ENCODE peak calls at places on chromosomes 6 and 20, in four cellular contexts. One of them, this sample, is unnamed. For H3K9me3, the result is how much of the 10 kb centered on the place peaks cover.

GRCh38 chr6:119196732-119197131 is 118.3 kb upstream of the FAM184A start:
- DNase-seq in HepG2: no peak
- DNase-seq in adrenal gland: no peak
- DNase-seq in fibroblast of lung: no peak
- DNase-seq in this sample: no peak

GRCh38 chr6:17589402-17590116 is 10.5 kb upstream of the FAM8A1 start:
- DNase-seq in HepG2: peak
- DNase-seq in adrenal gland: no peak
- DNase-seq in fibroblast of lung: peak
- DNase-seq in this sample: no peak

GRCh38 chr6:154039231-154039842 is at the start of gene OPRM1:
- DNase-seq in HepG2: no peak
- DNase-seq in adrenal gland: peak
- DNase-seq in fibroblast of lung: peak
- DNase-seq in this sample: peak

GRCh38 chr20:51500311-51500710 is 42.2 kb downstream of the NFATC2 start:
- DNase-seq in HepG2: no peak
- DNase-seq in adrenal gland: no peak
- DNase-seq in fibroblast of lung: peak
- DNase-seq in this sample: no peak

GRCh38 chr6:150537893-150538292 is 61.8 kb upstream of the PLEKHG1 start:
- DNase-seq in HepG2: no peak
- DNase-seq in adrenal gland: peak
- DNase-seq in fibroblast of lung: no peak
- DNase-seq in this sample: peak

GRCh38 chr6:129759851-129760595 is 50.0 kb upstream of the ARHGAP18 start:
- DNase-seq in HepG2: no peak
- DNase-seq in adrenal gland: no peak
- DNase-seq in fibroblast of lung: no peak
- DNase-seq in this sample: no peak

GRCh38 chr6:14682821-14683220 is 563.0 kb upstream of the JARID2 start:
- DNase-seq in HepG2: no peak
- DNase-seq in adrenal gland: no peak
- DNase-seq in fibroblast of lung: peak
- DNase-seq in this sample: no peak

GRCh38 chr20:44683263-44684046 is 31.7 kb upstream of the CCN5 start:
- DNase-seq in HepG2: peak
- DNase-seq in adrenal gland: peak
- DNase-seq in fibroblast of lung: no peak
- DNase-seq in this sample: peak

GRCh38 chr6:1885576-1886003 is 275.9 kb downstream of the FOXC1 start:
- DNase-seq in HepG2: no peak
- DNase-seq in adrenal gland: no peak
- DNase-seq in fibroblast of lung: peak
- DNase-seq in this sample: no peak

GRCh38 chr6:31401403-31401802 is 2.0 kb upstream of the MICA start:
- DNase-seq in HepG2: peak
- DNase-seq in adrenal gland: peak
- DNase-seq in fibroblast of lung: peak
- DNase-seq in this sample: peak

GRCh38 chr6:151186276-151186675 is 53.5 kb upstream of the AKAP12 start:
- DNase-seq in HepG2: no peak
- DNase-seq in adrenal gland: no peak
- DNase-seq in fibroblast of lung: no peak
- DNase-seq in this sample: no peak

GRCh38 chr20:43563429-43563828 is 4.6 kb downstream of the SGK2 start:
- DNase-seq in HepG2: peak
- DNase-seq in adrenal gland: no peak
- DNase-seq in fibroblast of lung: no peak
- DNase-seq in this sample: no peak

GRCh38 chr6:105442369-105442768 is 39.5 kb upstream of the PREP start:
- DNase-seq in HepG2: no peak
- DNase-seq in adrenal gland: no peak
- DNase-seq in fibroblast of lung: no peak
- DNase-seq in this sample: no peak

GRCh38 chr20:44398303-44398702 is 42.8 kb downstream of the HNF4A start:
- DNase-seq in HepG2: no peak
- DNase-seq in adrenal gland: no peak
- DNase-seq in fibroblast of lung: peak
- DNase-seq in this sample: no peak

GRCh38 chr20:63518351-63518861 is 2.2 kb upstream of the PPDPF start:
- DNase-seq in HepG2: no peak
- DNase-seq in adrenal gland: no peak
- DNase-seq in fibroblast of lung: no peak
- DNase-seq in this sample: no peak

GRCh38 chr6:63573899-63574553 is 1.7 kb downstream of the LOC128125822 start:
- DNase-seq in HepG2: peak
- DNase-seq in adrenal gland: peak
- DNase-seq in fibroblast of lung: peak
- DNase-seq in this sample: peak

GRCh38 chr6:3247255-3248146 is 11.2 kb upstream of the PSMG4 start:
- DNase-seq in HepG2: peak
- DNase-seq in adrenal gland: peak
- DNase-seq in fibroblast of lung: peak
- DNase-seq in this sample: peak

GRCh38 chr6:1621328-1621701 is 11.6 kb downstream of the FOXC1 start:
- DNase-seq in HepG2: no peak
- DNase-seq in adrenal gland: no peak
- DNase-seq in fibroblast of lung: no peak
- DNase-seq in this sample: no peak

GRCh38 chr20:15318682-15319081 is 981.3 kb upstream of the FLRT3 start:
- DNase-seq in HepG2: no peak
- DNase-seq in adrenal gland: no peak
- DNase-seq in fibroblast of lung: no peak
- DNase-seq in this sample: no peak

GRCh38 chr6:31020057-31020456 is 9.8 kb downstream of the MUC22 start:
- DNase-seq in HepG2: no peak
- DNase-seq in adrenal gland: no peak
- DNase-seq in fibroblast of lung: no peak
- DNase-seq in this sample: no peak

GRCh38 chr6:77740380-77740779 is 87.5 kb downstream of the MEI4 start:
- DNase-seq in HepG2: peak
- DNase-seq in adrenal gland: no peak
- DNase-seq in fibroblast of lung: peak
- DNase-seq in this sample: no peak

GRCh38 chr20:25467441-25467840 is 60.0 kb downstream of the GINS1 start:
- DNase-seq in HepG2: no peak
- DNase-seq in adrenal gland: no peak
- DNase-seq in fibroblast of lung: no peak
- DNase-seq in this sample: no peak

GRCh38 chr6:43714311-43715055 is 26.9 kb upstream of the MRPS18A start:
- DNase-seq in HepG2: peak
- DNase-seq in adrenal gland: peak
- DNase-seq in fibroblast of lung: peak
- DNase-seq in this sample: no peak

GRCh38 chr6:9675122-9675521 is 739.8 kb downstream of the TFAP2A start:
- DNase-seq in HepG2: no peak
- DNase-seq in adrenal gland: no peak
- DNase-seq in fibroblast of lung: no peak
- DNase-seq in this sample: no peak

GRCh38 chr6:36701401-36701991 is 3.9 kb downstream of the RAB44 start:
- DNase-seq in HepG2: peak
- DNase-seq in adrenal gland: peak
- DNase-seq in fibroblast of lung: no peak
- DNase-seq in this sample: peak

GRCh38 chr6:165135889-165136288 is 173.5 kb downstream of the C6orf118 start:
- DNase-seq in HepG2: no peak
- DNase-seq in adrenal gland: no peak
- DNase-seq in fibroblast of lung: no peak
- DNase-seq in this sample: no peak

GRCh38 chr6:43635387-43636311 is at the start of gene MAD2L1BP:
- DNase-seq in HepG2: peak
- DNase-seq in adrenal gland: peak
- DNase-seq in fibroblast of lung: peak
- DNase-seq in this sample: peak

GRCh38 chr6:116005508-116005855 is 55.2 kb downstream of the FRK start:
- DNase-seq in HepG2: no peak
- DNase-seq in adrenal gland: no peak
- DNase-seq in fibroblast of lung: no peak
- DNase-seq in this sample: no peak

GRCh38 chr20:4920131-4920530 is 81.2 kb downstream of the SLC23A2 start:
- DNase-seq in HepG2: no peak
- DNase-seq in adrenal gland: no peak
- DNase-seq in fibroblast of lung: peak
- DNase-seq in this sample: no peak

GRCh38 chr6:123044341-123044860 is 48.4 kb downstream of the CLVS2 start:
- DNase-seq in HepG2: no peak
- DNase-seq in adrenal gland: no peak
- DNase-seq in fibroblast of lung: no peak
- DNase-seq in this sample: no peak

GRCh38 chr20:20226554-20226953 is 141.3 kb upstream of the INSM1 start:
- DNase-seq in HepG2: no peak
- DNase-seq in adrenal gland: no peak
- DNase-seq in fibroblast of lung: no peak
- DNase-seq in this sample: no peak

GRCh38 chr6:33315753-33316602 is 1.6 kb downstream of the ZBTB22 start:
- DNase-seq in HepG2: no peak
- DNase-seq in adrenal gland: no peak
- DNase-seq in fibroblast of lung: no peak
- DNase-seq in this sample: no peak

GRCh38 chr6:33314943-33315752 is 1.3 kb upstream of the TAPBP start:
- DNase-seq in HepG2: no peak
- DNase-seq in adrenal gland: peak
- DNase-seq in fibroblast of lung: no peak
- DNase-seq in this sample: peak

GRCh38 chr6:33313105-33313708 is 671 bp downstream of the TAPBP start:
- DNase-seq in HepG2: no peak
- DNase-seq in adrenal gland: peak
- DNase-seq in fibroblast of lung: peak
- DNase-seq in this sample: peak

GRCh38 chr6:33313709-33314514 is at the start of gene TAPBP:
- DNase-seq in HepG2: peak
- DNase-seq in adrenal gland: peak
- DNase-seq in fibroblast of lung: peak
- DNase-seq in this sample: peak

GRCh38 chr6:33314515-33314942 is 651 bp upstream of the TAPBP start:
- DNase-seq in HepG2: peak
- DNase-seq in adrenal gland: peak
- DNase-seq in fibroblast of lung: peak
- DNase-seq in this sample: peak
- H3K4me3 ChIP-seq in HepG2: peak
- H3K4me3 ChIP-seq in adrenal gland: peak
- H3K4me3 ChIP-seq in fibroblast of lung: peak
- H3K4me3 ChIP-seq in this sample: peak

DNA sequence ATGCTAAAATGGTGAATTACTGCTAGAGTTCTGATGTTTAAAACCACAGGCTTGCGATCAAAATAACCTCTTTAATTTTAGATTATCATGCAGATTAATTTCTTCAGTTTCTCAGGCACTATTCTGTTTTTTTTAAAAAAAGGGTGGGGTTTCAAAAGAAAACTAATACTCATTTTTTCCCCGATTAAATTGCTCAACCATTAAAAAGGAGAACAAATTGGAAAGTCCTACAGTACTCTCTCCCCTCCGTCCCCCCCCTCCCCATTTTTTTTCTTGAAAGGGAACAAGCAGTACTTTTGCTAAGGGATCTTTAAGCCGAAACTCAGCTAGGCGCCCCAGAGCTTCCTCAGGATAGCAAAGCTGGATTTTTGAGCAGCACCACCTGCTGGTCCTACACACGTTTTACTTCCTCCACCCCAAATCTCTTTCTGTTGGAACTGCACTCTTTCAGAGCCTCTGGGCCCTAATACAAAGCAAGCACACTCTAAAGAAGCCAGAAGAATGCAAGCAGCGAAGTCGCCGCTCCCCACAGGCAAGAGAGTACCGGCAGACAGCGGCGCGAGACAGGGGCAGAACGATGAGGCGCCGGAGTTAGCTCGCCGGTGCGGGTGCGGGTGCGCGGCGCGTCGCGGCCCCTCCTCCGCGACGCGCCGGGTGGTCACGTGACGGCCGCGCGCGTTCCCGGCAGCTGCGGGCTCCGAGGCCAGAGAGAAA is at the start of gene RNF146:
- DNase-seq in HepG2: peak
- DNase-seq in adrenal gland: peak
- DNase-seq in fibroblast of lung: peak
- DNase-seq in this sample: peak
- TF ChIP-seq CTCF in HepG2: peak
- TF ChIP-seq CTCF in adrenal gland: peak
- TF ChIP-seq CTCF in fibroblast of lung: peak
- TF ChIP-seq CTCF in this sample: peak

DNA sequence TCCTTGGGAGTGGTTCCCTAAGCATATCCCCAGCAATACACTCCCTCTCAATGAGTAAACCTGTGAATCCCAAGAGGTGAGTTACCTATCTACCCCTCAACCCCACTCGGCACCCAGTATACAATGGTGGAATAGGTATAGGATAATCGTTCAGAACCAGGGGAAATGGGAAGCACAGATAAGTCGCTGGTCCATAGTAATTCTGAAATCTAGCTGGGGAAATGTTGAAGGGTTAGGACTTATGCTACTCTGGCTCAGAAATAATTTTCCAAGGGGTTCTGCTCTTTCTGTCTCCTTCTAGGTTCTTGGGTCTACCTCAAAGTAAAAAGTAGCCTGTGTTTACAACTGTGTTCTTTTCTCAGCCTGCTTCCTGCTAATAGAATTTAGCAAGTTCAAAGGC is 62.3 kb upstream of the NNAT start:
- DNase-seq in HepG2: no peak
- DNase-seq in adrenal gland: no peak
- DNase-seq in fibroblast of lung: no peak
- DNase-seq in this sample: no peak
- H3K9me3 ChIP-seq in HepG2: under half
- H3K9me3 ChIP-seq in adrenal gland: under half
- H3K9me3 ChIP-seq in fibroblast of lung: under half
- H3K9me3 ChIP-seq in this sample: under half

DNA sequence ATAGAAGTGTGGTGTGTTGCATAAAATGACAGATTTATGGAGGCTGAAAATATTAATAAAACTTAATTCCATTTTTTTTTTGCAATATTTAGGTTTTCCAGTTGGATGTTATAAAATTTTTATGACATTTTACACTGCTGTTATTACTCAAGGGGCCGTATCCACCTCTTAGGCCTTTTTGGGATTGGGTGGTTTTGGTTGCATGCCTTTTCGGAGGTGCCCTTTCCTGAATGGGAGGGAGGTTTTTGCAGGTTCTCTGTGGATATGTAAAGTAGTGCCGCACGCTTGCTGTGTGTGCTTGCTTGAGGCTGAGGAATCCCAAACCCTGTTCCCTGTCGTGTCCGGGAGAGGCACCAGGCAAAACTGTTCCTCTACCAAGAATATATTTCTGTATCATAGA is 6.8 kb downstream of the ARID1B start:
- DNase-seq in HepG2: no peak
- DNase-seq in adrenal gland: no peak
- DNase-seq in fibroblast of lung: no peak
- DNase-seq in this sample: no peak
- H3K4me3 ChIP-seq in HepG2: no peak
- H3K4me3 ChIP-seq in adrenal gland: no peak
- H3K4me3 ChIP-seq in fibroblast of lung: peak
- H3K4me3 ChIP-seq in this sample: no peak

GRCh38 chr6:144615870-144616269 is 330.7 kb downstream of the UTRN start:
- DNase-seq in HepG2: no peak
- DNase-seq in adrenal gland: no peak
- DNase-seq in fibroblast of lung: no peak
- DNase-seq in this sample: no peak
- TF ChIP-seq CTCF in HepG2: no peak
- TF ChIP-seq CTCF in adrenal gland: no peak
- TF ChIP-seq CTCF in fibroblast of lung: no peak
- TF ChIP-seq CTCF in this sample: no peak

This sample was measured in body of pancreas.